ENCODE peak calls at places on chromosomes 7 and 10, in five cellular contexts. V is type B pancreatic cell, A is HTR-8/SVneo, U is immature natural killer cell, I is A172. Y is an unnamed sample.

GRCh38 chr10:4501306-4501705 is 324.7 kb upstream of the AKR1E2 start:
- DNase-seq in I (no peak), V (no peak), U (no peak), A (no peak), Y (no peak)

GRCh38 chr10:10320981-10321380 is 696.7 kb upstream of the CELF2 start:
- DNase-seq in V (no peak), U (no peak), I (no peak), A (no peak), Y (no peak)

GRCh38 chr7:76346097-76346496 is 12.7 kb downstream of the YWHAG start:
- DNase-seq in I (no peak), A (no peak), V (no peak), U (no peak), Y (no peak)

GRCh38 chr7:138083859-138084258 is 7.6 kb downstream of the AKR1D1 start:
- DNase-seq in V (no peak), A (no peak), I (no peak), U (no peak), Y (no peak)

GRCh38 chr7:41287559-41288335 is 415.1 kb downstream of the INHBA start:
- DNase-seq in U (no peak), I (no peak), V (no peak), A (no peak), Y (no peak)

GRCh38 chr7:90709501-90710465 is 113.7 kb downstream of the CDK14 start:
- DNase-seq in A (no peak), V (no peak), I (peak), U (no peak), Y (no peak)

GRCh38 chr7:96910484-96910883 is 94.9 kb upstream of the DLX6 start:
- DNase-seq in V (no peak), I (no peak), A (no peak), U (no peak), Y (no peak)

GRCh38 chr7:137981668-137982067 is 20.2 kb downstream of the CREB3L2 start:
- DNase-seq in V (no peak), U (no peak), A (no peak), I (no peak), Y (no peak)